ENCODE peak calls at places on chromosomes 2 and 18, in ten cellular contexts. Z, I, W, N, D, M, T, X, E and C are unnamed samples.

GRCh38 chr2:85330839-85331636 is 3.2 kb upstream of the TGOLN2 start:
- DNase-seq in N (no peak), T (no peak), I (no peak), M (no peak), Z (no peak), D (no peak), W (no peak), X (no peak), E (no peak), C (peak)

GRCh38 chr2:128219891-128220290 is 98.8 kb downstream of the HS6ST1 start:
- DNase-seq in X (no peak), T (no peak), E (no peak), N (no peak), I (no peak), Z (no peak), D (no peak), W (no peak), M (no peak), C (no peak)

GRCh38 chr18:11320981-11321380 is 171.6 kb upstream of the PIEZO2 start:
- DNase-seq in I (no peak), Z (no peak), M (no peak), W (peak), T (no peak), E (no peak), D (no peak), X (no peak), N (no peak), C (no peak)

GRCh38 chr2:176461098-176461497 is 191.9 kb downstream of the MTX2 start:
- DNase-seq in I (peak), N (no peak), X (no peak), W (peak), D (no peak), E (no peak), M (no peak), T (no peak), Z (no peak), C (no peak)

GRCh38 chr2:174835797-174836255 is 71.6 kb upstream of the CHRNA1 start:
- DNase-seq in N (no peak), D (no peak), M (no peak), E (no peak), W (peak), I (peak), T (no peak), Z (no peak), X (peak), C (peak)

GRCh38 chr2:3536682-3537632 is 17.6 kb upstream of the ADI1 start:
- DNase-seq in Z (peak), M (no peak), X (peak), W (peak), T (no peak), N (no peak), I (no peak), E (no peak), D (peak), C (peak)

GRCh38 chr18:12606592-12607315 is 51.2 kb downstream of the SPIRE1 start:
- DNase-seq in X (no peak), I (no peak), D (no peak), W (peak), N (no peak), T (no peak), M (no peak), Z (no peak), E (peak), C (no peak)

GRCh38 chr2:223930002-223930976 is 14.8 kb downstream of the WDFY1 start:
- DNase-seq in T (no peak), W (no peak), Z (peak), D (no peak), X (peak), I (no peak), M (peak), N (peak), E (no peak), C (no peak)

GRCh38 chr2:2828774-2829368 is 497.8 kb upstream of the MYT1L start:
- DNase-seq in E (no peak), W (no peak), I (peak), D (no peak), M (peak), Z (peak), N (peak), X (no peak), T (no peak), C (no peak)

GRCh38 chr2:14831458-14831857 is 198.9 kb downstream of the LRATD1 start:
- DNase-seq in D (no peak), X (peak), I (no peak), Z (no peak), M (no peak), W (no peak), E (no peak), N (no peak), T (no peak), C (no peak)

GRCh38 chr2:223688094-223688835 is 86.1 kb upstream of the SCG2 start:
- DNase-seq in N (no peak), I (no peak), E (no peak), X (peak), M (no peak), T (no peak), D (no peak), W (no peak), Z (no peak), C (peak)

GRCh38 chr2:238338710-238339394 is 18.5 kb downstream of the TRAF3IP1 start:
- DNase-seq in T (peak), E (no peak), X (peak), M (no peak), I (no peak), Z (no peak), W (no peak), N (no peak), D (no peak), C (no peak)

GRCh38 chr2:183995632-183996031 is 602.7 kb upstream of the ZNF804A start:
- DNase-seq in E (no peak), W (peak), M (no peak), T (no peak), D (no peak), Z (no peak), N (no peak), I (no peak), X (no peak), C (no peak)

GRCh38 chr18:58578835-58579560 is 49.9 kb downstream of the ALPK2 start:
- DNase-seq in Z (no peak), W (peak), D (no peak), T (no peak), I (peak), N (no peak), M (no peak), E (no peak), X (no peak), C (no peak)

GRCh38 chr2:67234443-67234842 is 162.7 kb upstream of the ETAA1 start:
- DNase-seq in W (peak), T (no peak), E (no peak), Z (peak), X (peak), M (no peak), D (no peak), I (no peak), N (no peak), C (no peak)

GRCh38 chr2:150612957-150613710 is 125.7 kb upstream of the RND3 start:
- DNase-seq in W (no peak), M (no peak), X (no peak), N (no peak), Z (no peak), D (no peak), I (no peak), T (no peak), E (no peak), C (no peak)

GRCh38 chr2:24836706-24837105 is 43.5 kb downstream of the CENPO start:
- DNase-seq in M (no peak), I (no peak), T (no peak), X (no peak), D (peak), Z (no peak), W (no peak), E (no peak), N (no peak), C (no peak)

GRCh38 chr18:57446322-57446721 is 11.1 kb downstream of the ONECUT2 start:
- DNase-seq in Z (no peak), M (peak), E (no peak), X (peak), N (no peak), T (no peak), W (peak), D (no peak), I (no peak), C (peak)

GRCh38 chr18:44852818-44853217 is 172.1 kb downstream of the SETBP1 start:
- DNase-seq in X (no peak), N (no peak), W (peak), E (no peak), Z (no peak), T (no peak), M (no peak), D (peak), I (no peak), C (no peak)

GRCh38 chr2:216151313-216152030 is 42.3 kb downstream of the XRCC5 start:
- DNase-seq in M (no peak), N (no peak), X (no peak), I (no peak), Z (no peak), D (no peak), W (peak), T (no peak), E (no peak), C (no peak)

GRCh38 chr2:188551671-188552070 is 260.0 kb downstream of the GULP1 start:
- DNase-seq in D (no peak), M (no peak), W (no peak), Z (no peak), T (no peak), I (no peak), N (no peak), E (no peak), X (no peak), C (no peak)

GRCh38 chr2:96527990-96528679 is 8.4 kb upstream of the ARID5A start:
- DNase-seq in E (no peak), X (no peak), I (no peak), Z (peak), D (peak), W (peak), M (no peak), N (peak), T (no peak), C (no peak)

GRCh38 chr2:203809084-203809521 is 58.5 kb upstream of the CTLA4 start:
- DNase-seq in X (no peak), I (no peak), N (no peak), T (no peak), W (peak), E (no peak), D (no peak), Z (no peak), M (no peak), C (no peak)

GRCh38 chr2:143451622-143452021 is 322.4 kb downstream of the ARHGAP15 start:
- DNase-seq in X (no peak), N (no peak), I (peak), W (peak), Z (no peak), D (no peak), E (no peak), T (no peak), M (no peak), C (no peak)

GRCh38 chr2:205914198-205914597 is 171.8 kb downstream of the INO80D start:
- DNase-seq in W (no peak), T (no peak), X (no peak), D (no peak), I (no peak), E (no peak), N (no peak), Z (no peak), M (no peak), C (no peak)

GRCh38 chr2:109345091-109345490 is 216.1 kb downstream of the SH3RF3 start:
- DNase-seq in M (no peak), T (no peak), W (no peak), Z (peak), D (no peak), E (no peak), N (no peak), X (no peak), I (no peak), C (no peak)

GRCh38 chr2:52933878-52934277 is 833.7 kb upstream of the CHAC2 start:
- DNase-seq in N (no peak), E (no peak), X (no peak), T (no peak), W (no peak), M (no peak), D (no peak), Z (no peak), I (no peak), C (no peak)